ENCODE peak calls at places on chromosomes 5 and 9, in six cellular contexts. B, G, T, F, W and E are unnamed samples.

GRCh38 chr5:10317825-10318682 is 10.4 kb upstream of the CMBL start:
- DNase-seq in B (peak; percentile 20), G (no peak), T (no peak), F (no peak), W (no peak), E (no peak)

GRCh38 chr5:131381011-131381410 is 117.2 kb downstream of the CDC42SE2 start:
- DNase-seq in B (no peak), G (no peak), T (no peak), F (no peak), W (no peak), E (no peak)

GRCh38 chr9:84228130-84228735 is 112.3 kb downstream of the SLC28A3 start:
- DNase-seq in B (no peak), G (no peak), T (no peak), F (no peak), W (no peak), E (no peak)

GRCh38 chr5:54159153-54159836 is 151.1 kb downstream of the ARL15 start:
- DNase-seq in B (no peak), G (peak; percentile 63), T (no peak), F (peak; percentile 7), W (peak; percentile 29), E (no peak)

GRCh38 chr9:131630206-131630831 is 85.0 kb downstream of the PRRT1B start:
- DNase-seq in B (peak; percentile 75), G (no peak), T (no peak), F (no peak), W (no peak), E (no peak)

GRCh38 chr5:1555011-1555807 is 31.4 kb upstream of the LPCAT1 start:
- DNase-seq in B (no peak), G (peak; percentile 78), T (peak; percentile 100), F (peak; percentile 96), W (no peak), E (no peak)

GRCh38 chr9:127955294-127956015 is 17.8 kb upstream of the DPM2 start:
- DNase-seq in B (no peak), G (peak; percentile 65), T (peak; percentile 96), F (peak; percentile 93), W (peak; percentile 81), E (peak; percentile 83)

GRCh38 chr5:16754621-16755020 is 137.8 kb upstream of the RETREG1 start:
- DNase-seq in B (no peak), G (no peak), T (no peak), F (no peak), W (no peak), E (no peak)

GRCh38 chr9:135582541-135582940 is 21.0 kb downstream of the PAEP start:
- DNase-seq in B (no peak), G (no peak), T (no peak), F (no peak), W (no peak), E (no peak)

GRCh38 chr5:41284938-41285337 is 71.6 kb upstream of the C6 start:
- DNase-seq in B (no peak), G (no peak), T (no peak), F (no peak), W (no peak), E (no peak)

GRCh38 chr9:121445986-121446385 is 53.7 kb downstream of the GGTA1 start:
- DNase-seq in B (no peak), G (no peak), T (peak; percentile 27), F (no peak), W (peak; percentile 16), E (peak; percentile 70)

GRCh38 chr5:168328804-168329203 is 37.4 kb downstream of the WWC1 start:
- DNase-seq in B (peak; percentile 39), G (no peak), T (no peak), F (peak; percentile 70), W (peak; percentile 54), E (no peak)

GRCh38 chr5:142937265-142937877 is 167.2 kb downstream of the ARHGAP26 start:
- DNase-seq in B (no peak), G (no peak), T (no peak), F (no peak), W (no peak), E (no peak)

GRCh38 chr5:72063219-72063819 is 44.0 kb upstream of the MAP1B start:
- DNase-seq in B (no peak), G (peak; percentile 25), T (no peak), F (peak; percentile 14), W (peak; percentile 30), E (peak; percentile 59)

GRCh38 chr9:105445203-105445881 is 2.5 kb upstream of the FSD1L start:
- DNase-seq in B (no peak), G (peak; percentile 70), T (no peak), F (no peak), W (no peak), E (no peak)

GRCh38 chr9:26033346-26033745 is 355.1 kb upstream of the TUSC1 start:
- DNase-seq in B (no peak), G (peak; percentile 44), T (no peak), F (no peak), W (no peak), E (no peak)

GRCh38 chr9:135245482-135246247 is 158.2 kb downstream of the OLFM1 start:
- DNase-seq in B (no peak), G (no peak), T (no peak), F (no peak), W (no peak), E (no peak)

GRCh38 chr5:139148306-139148705 is 49.9 kb downstream of the SIL1 start:
- DNase-seq in B (no peak), G (no peak), T (peak; percentile 33), F (no peak), W (no peak), E (no peak)

GRCh38 chr5:137960819-137961218 is 71.6 kb downstream of the PKD2L2 start:
- DNase-seq in B (no peak), G (no peak), T (no peak), F (no peak), W (no peak), E (no peak)

GRCh38 chr9:73153793-73154227 is 2.1 kb downstream of the ANXA1 start:
- DNase-seq in B (no peak), G (peak; percentile 79), T (no peak), F (no peak), W (no peak), E (no peak)

GRCh38 chr5:134072471-134073220 is 41.8 kb upstream of the TCF7 start:
- DNase-seq in B (no peak), G (peak; percentile 40), T (no peak), F (no peak), W (no peak), E (no peak)

GRCh38 chr9:78103971-78104433 is 72.4 kb upstream of the GNAQ start:
- DNase-seq in B (no peak), G (no peak), T (no peak), F (no peak), W (no peak), E (no peak)

GRCh38 chr9:136748656-136749551 is 579 bp upstream of the LCN6 start:
- DNase-seq in B (no peak), G (no peak), T (no peak), F (no peak), W (no peak), E (no peak)

GRCh38 chr5:169281625-169282024 is 19.3 kb downstream of the SLIT3 start:
- DNase-seq in B (no peak), G (no peak), T (no peak), F (no peak), W (no peak), E (no peak)

GRCh38 chr5:38925154-38925925 is 79.5 kb downstream of the OSMR start:
- DNase-seq in B (no peak), G (peak; percentile 82), T (no peak), F (no peak), W (no peak), E (no peak)

GRCh38 chr5:129903466-129904101 is 681 bp upstream of the CHSY3 start:
- DNase-seq in B (no peak), G (no peak), T (no peak), F (no peak), W (no peak), E (no peak)

GRCh38 chr9:127388037-127388855 is 8.7 kb upstream of the SLC2A8 start:
- DNase-seq in B (peak; percentile 79), G (peak; percentile 87), T (peak; percentile 81), F (peak; percentile 96), W (peak; percentile 24), E (peak; percentile 92)

GRCh38 chr5:136159457-136159856 is 26.8 kb downstream of the SMAD5 start:
- DNase-seq in B (no peak), G (peak; percentile 58), T (no peak), F (no peak), W (peak; percentile 51), E (no peak)

GRCh38 chr5:1864896-1865440 is 17.8 kb downstream of the IRX4 start:
- DNase-seq in B (no peak), G (no peak), T (no peak), F (no peak), W (no peak), E (no peak)

GRCh38 chr5:142830241-142831018 is 60.3 kb downstream of the ARHGAP26 start:
- DNase-seq in B (no peak), G (peak; percentile 40), T (no peak), F (no peak), W (no peak), E (no peak)

GRCh38 chr5:53782620-53783019 is 222.2 kb downstream of the NDUFS4 start:
- DNase-seq in B (no peak), G (no peak), T (no peak), F (no peak), W (no peak), E (no peak)

GRCh38 chr5:175678074-175678473 is 20.2 kb downstream of the HRH2 start:
- DNase-seq in B (no peak), G (no peak), T (no peak), F (no peak), W (no peak), E (no peak)
- H3K4me2 ChIP-seq in B (no peak overlapping the region), G (no peak overlapping the region), T (no peak overlapping the region), F (no peak overlapping the region), W (no peak overlapping the region), E (no peak overlapping the region)

GRCh38 chr9:18496586-18496985 is 22.6 kb downstream of the ADAMTSL1 start:
- DNase-seq in B (no peak), G (peak; percentile 34), T (no peak), F (no peak), W (no peak), E (no peak)

GRCh38 chr9:18502546-18502945 is 28.6 kb downstream of the ADAMTSL1 start:
- DNase-seq in B (no peak), G (peak; percentile 62), T (no peak), F (no peak), W (no peak), E (no peak)

GRCh38 chr9:18498947-18499585 is 25.1 kb downstream of the ADAMTSL1 start:
- DNase-seq in B (no peak), G (no peak), T (no peak), F (no peak), W (no peak), E (no peak)

GRCh38 chr9:18504707-18505106 is 30.8 kb downstream of the ADAMTSL1 start:
- DNase-seq in B (no peak), G (no peak), T (no peak), F (no peak), W (no peak), E (no peak)

GRCh38 chr9:18499987-18500386 is 26.0 kb downstream of the ADAMTSL1 start:
- DNase-seq in B (no peak), G (no peak), T (no peak), F (no peak), W (no peak), E (no peak)
- H3K79me2 ChIP-seq in B (no peaks in the 10 kb centered on the region), G (peaks cover 100% of the 10 kb centered on the region), T (no peaks in the 10 kb centered on the region), F (no peaks in the 10 kb centered on the region), W (no peaks in the 10 kb centered on the region), E (no peaks in the 10 kb centered on the region)

GRCh38 chr5:154778534-154778933 is 23.4 kb downstream of the LARP1 start:
- DNase-seq in B (no peak), G (no peak), T (no peak), F (no peak), W (no peak), E (no peak)
- H3K4me1 ChIP-seq in B (peaks cover 35% of the 10 kb centered on the region), G (peaks cover 19% of the 10 kb centered on the region), T (peaks cover 14% of the 10 kb centered on the region), F (peaks cover 93% of the 10 kb centered on the region), W (peaks cover 13% of the 10 kb centered on the region), E (peaks cover 55% of the 10 kb centered on the region)

GRCh38 chr9:124251605-124252366 is 6.0 kb upstream of the NEK6 start:
- DNase-seq in B (no peak), G (no peak), T (no peak), F (no peak), W (no peak), E (peak; percentile 57)
- H3K4me2 ChIP-seq in B (no peak overlapping the region), G (no peak overlapping the region), T (peak overlapping the region; percentile 12), F (no peak overlapping the region), W (no peak overlapping the region), E (no peak overlapping the region)